ENCODE peak calls at places on chromosomes 4 and X, in ten cellular contexts. H is aorta, G is GM23248, N is AG08396, D is HCEC 1CT, Z is progenitor cell of endocrine pancreas, O is colonic mucosa, Q is choroid plexus epithelial cell, U is midbrain, R is RPMI7951. B is an unnamed sample.

GRCh38 chr4:12949719-12950118 is 534.4 kb downstream of the RAB28 start:
- DNase-seq in G (no peak), U (no peak), R (no peak), O (no peak), D (no peak), Z (no peak), N (no peak), H (no peak), Q (no peak), B (no peak)

GRCh38 chr4:128810331-128810870 is 901 bp downstream of the JADE1 start:
- DNase-seq in D (no peak), H (no peak), G (peak; percentile 65), R (no peak), U (peak; percentile 44), Z (no peak), N (peak; percentile 44), Q (peak; percentile 61), O (peak; percentile 38), B (peak; percentile 23)

GRCh38 chr4:109998867-109999303 is 86.2 kb downstream of the EGF start:
- DNase-seq in Z (no peak), U (peak; percentile 77), G (peak; percentile 68), N (peak; percentile 27), H (no peak), D (peak; percentile 14), R (peak; percentile 55), Q (peak; percentile 71), O (peak; percentile 38), B (peak; percentile 38)

GRCh38 chr4:26150948-26151347 is 169.9 kb upstream of the RBPJ start:
- DNase-seq in D (peak; percentile 66), O (no peak), H (no peak), G (peak; percentile 78), N (peak; percentile 36), U (peak; percentile 8), R (peak; percentile 62), Z (no peak), Q (no peak), B (peak; percentile 60)

GRCh38 chr4:133720001-133720400 is 481.6 kb downstream of the PABPC4L start:
- DNase-seq in H (no peak), Z (no peak), G (no peak), U (no peak), D (no peak), Q (peak; percentile 23), R (no peak), O (no peak), N (no peak), B (no peak)

GRCh38 chr4:82515705-82516104 is 46.1 kb downstream of the TMEM150C start:
- DNase-seq in G (peak; percentile 78), Q (peak; percentile 89), R (peak; percentile 86), D (no peak), O (no peak), N (no peak), U (peak; percentile 80), Z (no peak), H (no peak), B (peak; percentile 62)

GRCh38 chrX:42128587-42128986 is 205.2 kb upstream of the CASK start:
- DNase-seq in N (no peak), G (no peak), Z (no peak), D (no peak), R (no peak), O (no peak), Q (no peak), H (no peak), U (no peak), B (no peak)

GRCh38 chr4:54843106-54843505 is 185.3 kb downstream of the KIT start:
- DNase-seq in D (no peak), H (no peak), O (no peak), N (no peak), G (no peak), Q (no peak), Z (no peak), U (no peak), R (no peak), B (no peak)

GRCh38 chr4:157128395-157128794 is 52.4 kb downstream of the GLRB start:
- DNase-seq in G (peak; percentile 60), O (no peak), Z (no peak), N (peak; percentile 7), U (peak; percentile 3), R (peak; percentile 24), Q (peak; percentile 77), D (peak; percentile 43), H (no peak), B (peak; percentile 79)